ENCODE peak calls at places on chromosomes 3 and 15, in ten cellular contexts. I is amniotic stem cell; N is OCI-LY7; S is AG10803; V is pons; Q is activated CD4-positive, alpha-beta T cell treated with anti-CD3 and anti-CD28 coated beads for 4 hours; Z is neural crest cell; X is left ventricle myocardium superior; D is pulmonary artery endothelial cell; Y is activated CD8-positive, alpha-beta memory T cell treated with anti-CD3 and anti-CD28 coated beads for 24 hours. F is an unnamed sample.

GRCh38 chr3:30286007-30286669 is 320.3 kb upstream of the TGFBR2 start:
- DNase-seq in I (peak; percentile 32), D (peak; percentile 98), S (peak; percentile 98), V (peak; percentile 25), Y (no peak), Q (no peak), Z (no peak), X (peak; percentile 67), N (no peak), F (peak; percentile 98)

GRCh38 chr15:45354711-45355110 is 23.6 kb downstream of the GATM start:
- DNase-seq in Z (no peak), S (no peak), D (no peak), Q (no peak), X (no peak), Y (no peak), N (no peak), I (no peak), V (no peak), F (no peak)

GRCh38 chr15:45790325-45790943 is 155.6 kb downstream of the SQOR start:
- DNase-seq in N (peak; percentile 74), Y (no peak), Z (peak; percentile 20), Q (no peak), I (no peak), X (peak; percentile 31), V (peak; percentile 22), S (peak; percentile 11), D (no peak), F (peak; percentile 26)

GRCh38 chr3:159604151-159604581 is 384.5 kb upstream of the IL12A start:
- DNase-seq in Q (no peak), S (peak; percentile 79), D (no peak), Z (no peak), V (no peak), I (no peak), X (peak; percentile 91), N (no peak), Y (no peak), F (peak; percentile 65)

GRCh38 chr15:40016224-40016865 is 22.6 kb downstream of the SRP14 start:
- DNase-seq in D (no peak), Q (no peak), Y (no peak), N (no peak), S (peak; percentile 21), V (no peak), I (no peak), Z (no peak), X (no peak), F (peak; percentile 75)

GRCh38 chr3:142237891-142238290 is 12.5 kb upstream of the GK5 start:
- DNase-seq in Z (no peak), Y (no peak), D (no peak), I (no peak), V (no peak), N (no peak), Q (no peak), X (no peak), S (peak; percentile 24), F (peak; percentile 43)

GRCh38 chr15:70882361-70882760 is 9.9 kb downstream of the THAP10 start:
- DNase-seq in X (no peak), V (no peak), Y (no peak), Q (no peak), I (no peak), D (no peak), S (no peak), Z (no peak), N (no peak), F (no peak)

GRCh38 chr15:31256385-31257265 is 70.0 kb upstream of the KLF13 start:
- DNase-seq in V (no peak), X (no peak), D (no peak), Z (no peak), S (no peak), N (no peak), I (no peak), Y (no peak), Q (no peak), F (no peak)

GRCh38 chr3:36175916-36176461 is 204.3 kb upstream of the STAC start:
- DNase-seq in X (no peak), Q (no peak), Y (no peak), I (no peak), N (no peak), V (no peak), S (peak; percentile 3), Z (no peak), D (no peak), F (no peak)

GRCh38 chr3:100033814-100034490 is 80.3 kb downstream of the FILIP1L start:
- DNase-seq in D (no peak), V (no peak), Z (no peak), S (peak; percentile 55), Q (no peak), I (no peak), Y (no peak), N (no peak), X (no peak), F (peak; percentile 65)

GRCh38 chr3:52253314-52254260 is 8.0 kb downstream of the PPM1M start:
- DNase-seq in Q (peak; percentile 83), N (peak; percentile 91), I (no peak), Z (no peak), X (peak; percentile 59), V (peak; percentile 69), S (no peak), D (no peak), Y (peak; percentile 91), F (no peak)

GRCh38 chr3:189123595-189124387 is 48.0 kb upstream of the TPRG1 start:
- DNase-seq in X (peak; percentile 74), D (no peak), I (no peak), N (no peak), Y (no peak), V (peak; percentile 16), Z (no peak), S (no peak), Q (no peak), F (no peak)

GRCh38 chr3:17261627-17262369 is 377.0 kb downstream of the PLCL2 start:
- DNase-seq in I (no peak), V (no peak), Q (no peak), N (no peak), Y (no peak), D (no peak), Z (no peak), S (no peak), X (no peak), F (peak; percentile 32)

GRCh38 chr3:59611649-59612431 is 562.0 kb upstream of the CFAP20DC start:
- DNase-seq in Q (no peak), N (no peak), I (no peak), D (no peak), S (no peak), Y (no peak), Z (no peak), X (no peak), V (no peak), F (peak; percentile 7)

GRCh38 chr15:74301583-74302374 is 65.7 kb downstream of the CCDC33 start:
- DNase-seq in Z (no peak), Y (no peak), I (no peak), N (no peak), Q (no peak), X (no peak), S (no peak), D (no peak), V (no peak), F (no peak)

GRCh38 chr15:67807836-67808235 is 17.5 kb upstream of the SKOR1 start:
- DNase-seq in V (no peak), Q (no peak), N (no peak), Z (no peak), I (no peak), X (no peak), Y (no peak), D (no peak), S (no peak), F (no peak)